ENCODE peak calls at places on chromosomes 4 and X, in four cellular contexts. M is HCT116, T is K562, J is SK-N-SH. Q is an unnamed sample.

GRCh38 chr4:150250998-150251651 is 172.9 kb downstream of the DCLK2 start:
- DNase-seq in T (no peak), M (no peak), J (peak; percentile 66), Q (no peak)

GRCh38 chrX:68947882-68948605 is 119.2 kb downstream of the EFNB1 start:
- DNase-seq in M (no peak), T (no peak), J (peak; percentile 76), Q (no peak)

GRCh38 chr4:17967078-17967477 is 54.5 kb downstream of the LCORL start:
- DNase-seq in J (no peak), T (no peak), M (no peak), Q (no peak)

GRCh38 chr4:140877781-140878180 is 121.6 kb upstream of the TBC1D9 start:
- DNase-seq in T (no peak), J (no peak), M (no peak), Q (no peak)

GRCh38 chr4:158996669-158997074 is 106.2 kb upstream of the RAPGEF2 start:
- DNase-seq in M (peak; percentile 93), T (no peak), J (no peak), Q (no peak)

GRCh38 chrX:24364851-24365538 is 4.6 kb downstream of the SUPT20HL1 start:
- DNase-seq in J (no peak), T (no peak), M (no peak), Q (no peak)

GRCh38 chr4:123037809-123038208 is 115.4 kb upstream of the NUDT6 start:
- DNase-seq in J (no peak), M (no peak), T (peak; percentile 13), Q (no peak)

GRCh38 chr4:153451931-153452660 is 14.1 kb upstream of the TMEM131L start:
- DNase-seq in M (no peak), J (no peak), T (no peak), Q (no peak)

GRCh38 chr4:87863486-87863885 is 30.7 kb downstream of the MEPE start:
- DNase-seq in T (no peak), M (no peak), J (no peak), Q (no peak)

GRCh38 chr4:11261066-11261850 is 167.4 kb downstream of the HS3ST1 start:
- DNase-seq in M (no peak), T (no peak), J (no peak), Q (no peak)

GRCh38 chr4:76055005-76055404 is 19.1 kb upstream of the CXCL11 start:
- DNase-seq in J (no peak), M (no peak), T (no peak), Q (no peak)

DNA sequence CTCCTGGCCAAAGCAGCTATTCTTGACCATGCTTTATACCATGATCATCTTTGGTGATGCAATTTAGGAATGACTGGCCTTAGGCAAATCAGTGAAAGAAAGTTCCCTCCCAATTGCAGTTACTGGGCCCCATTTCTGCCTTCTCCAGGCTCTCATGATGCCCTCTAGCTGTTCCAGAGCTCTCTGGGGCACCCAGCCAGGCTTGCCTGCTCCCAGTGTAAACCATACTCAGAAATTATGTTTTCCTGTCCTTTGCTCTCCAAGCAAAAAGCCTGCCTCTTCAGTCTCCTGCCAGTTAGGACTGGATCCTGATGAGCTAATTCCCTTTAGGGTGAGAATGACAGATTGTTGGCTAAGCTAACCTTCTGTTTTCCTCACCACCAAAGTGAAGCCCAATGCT is 85.3 kb upstream of the RBPJ start:
- DNase-seq in M (no peak), T (no peak), J (no peak), Q (no peak)
- TF ChIP-seq JUND in M (no peak), T (no peak), J (no peak), Q (no peak)

GRCh38 chrX:43707812-43708548 is 51.9 kb downstream of the MAOA start:
- DNase-seq in M (no peak), T (no peak), J (no peak), Q (no peak)

GRCh38 chrX:43702079-43702524 is 46.0 kb downstream of the MAOA start:
- DNase-seq in T (no peak), M (no peak), J (no peak), Q (no peak)

GRCh38 chrX:43702660-43703059 is 46.6 kb downstream of the MAOA start:
- DNase-seq in M (no peak), J (no peak), T (no peak), Q (no peak)

GRCh38 chrX:43706786-43707185 is 50.7 kb downstream of the MAOA start:
- DNase-seq in M (no peak), J (no peak), T (no peak), Q (no peak)

GRCh38 chrX:43703211-43703791 is 47.2 kb downstream of the MAOA start:
- DNase-seq in T (no peak), J (no peak), M (no peak), Q (peak; percentile 38)
- TF ChIP-seq JUND in T (no peak), J (no peak), M (no peak), Q (no peak)

GRCh38 chrX:104018126-104018525 is 4.6 kb upstream of the H2BW1 start:
- DNase-seq in M (no peak), T (no peak), J (no peak), Q (no peak)
- TF ChIP-seq JUND in M (no peak), T (no peak), J (no peak), Q (no peak)

DNA sequence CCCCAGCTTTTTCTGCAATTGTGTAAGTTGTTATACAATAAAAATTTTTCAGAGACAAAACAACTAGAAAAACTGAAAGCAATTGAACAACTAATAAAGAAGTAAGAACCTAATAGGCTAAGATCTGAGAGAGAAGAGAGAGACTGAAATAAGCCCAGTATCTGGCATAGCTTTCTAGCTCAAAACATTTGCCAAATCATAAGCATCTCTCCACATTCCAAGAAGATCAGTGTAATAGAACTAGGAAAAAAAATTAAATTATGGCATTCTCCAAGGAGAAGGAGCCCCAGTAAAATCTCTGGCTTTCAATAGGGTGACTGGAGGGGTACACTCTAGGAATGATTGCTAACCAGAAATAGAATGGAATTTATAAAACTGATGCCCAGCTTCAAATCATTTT is 19.0 kb upstream of the PPP3CA start:
- DNase-seq in J (no peak), T (no peak), M (no peak), Q (no peak)
- TF ChIP-seq JUND in J (no peak), T (no peak), M (no peak), Q (no peak)

GRCh38 chr4:126890994-126891393 is 741.8 kb upstream of the INTU start:
- DNase-seq in J (no peak), M (no peak), T (no peak), Q (no peak)

GRCh38 chr4:126894963-126895362 is 737.8 kb upstream of the INTU start:
- DNase-seq in T (no peak), J (no peak), M (no peak), Q (no peak)

GRCh38 chr4:126890383-126890782 is 742.4 kb upstream of the INTU start:
- DNase-seq in J (no peak), M (no peak), T (no peak), Q (no peak)

GRCh38 chr4:126888968-126889367 is 743.8 kb upstream of the INTU start:
- DNase-seq in T (no peak), J (no peak), M (no peak), Q (no peak)
- TF ChIP-seq JUND in T (no peak), J (peak; percentile 59), M (no peak), Q (no peak)

GRCh38 chrX:45479196-45479834 is 278.6 kb upstream of the DIPK2B start:
- DNase-seq in T (no peak), J (no peak), M (peak; percentile 56), Q (no peak)
- TF ChIP-seq JUND in T (no peak), J (peak; percentile 95), M (peak; percentile 52), Q (no peak)

DNA sequence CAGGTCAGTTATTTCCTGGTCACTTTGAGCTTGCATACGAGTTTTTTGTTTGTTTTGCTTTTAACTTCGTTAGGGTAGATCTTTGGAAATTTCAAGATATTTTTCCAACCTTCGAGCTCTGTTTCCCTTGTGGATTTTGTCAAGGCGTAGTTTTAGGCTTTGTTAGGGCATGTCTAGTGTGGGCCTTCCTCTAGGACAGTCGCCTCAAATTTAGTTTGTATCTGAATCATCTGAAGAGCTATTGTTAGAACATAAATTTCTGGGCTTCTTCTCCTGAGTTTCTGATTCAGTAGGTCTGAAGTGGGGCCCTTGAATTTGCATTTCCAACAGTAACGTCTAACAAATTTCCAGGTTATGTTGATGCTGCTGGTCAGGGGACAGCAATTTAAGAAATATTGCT is 48.8 kb upstream of the RBM47 start:
- DNase-seq in M (no peak), J (no peak), T (no peak), Q (no peak)
- TF ChIP-seq JUND in M (no peak), J (no peak), T (no peak), Q (no peak)

GRCh38 chrX:79524642-79525041 is 157.5 kb upstream of the ITM2A start:
- DNase-seq in M (no peak), T (no peak), J (no peak), Q (peak; percentile 40)
- TF ChIP-seq JUND in M (no peak), T (no peak), J (no peak), Q (no peak)